ENCODE peak calls at places on chromosome 1, in six cellular contexts. X is H1, G is K562, N is SK-N-SH, Z is GM12878, B is HepG2. R is an unnamed sample.

GRCh38 chr1:91018006-91018405 is 3.8 kb downstream of the ZNF644 start:
- DNase-seq in X (no peak), G (no peak), N (peak; percentile 10), Z (no peak), B (peak; percentile 24), R (no peak)

GRCh38 chr1:67441739-67442286 is 11.6 kb upstream of the SERBP1 start:
- DNase-seq in X (no peak), G (no peak), N (no peak), Z (no peak), B (no peak), R (no peak)

GRCh38 chr1:106526650-106527049 is 529.8 kb upstream of the PRMT6 start:
- DNase-seq in X (no peak), G (no peak), N (no peak), Z (no peak), B (no peak), R (no peak)

GRCh38 chr1:191290441-191290840 is 812.8 kb upstream of the BRINP3 start:
- DNase-seq in X (no peak), G (no peak), N (no peak), Z (no peak), B (no peak), R (no peak)

GRCh38 chr1:182968151-182968741 is 15.3 kb upstream of the SHCBP1L start:
- DNase-seq in X (no peak), G (no peak), N (no peak), Z (no peak), B (peak; percentile 16), R (no peak)

GRCh38 chr1:57137980-57138379 is 172.2 kb upstream of the C8B start:
- DNase-seq in X (no peak), G (no peak), N (no peak), Z (peak; percentile 9), B (no peak), R (no peak)

GRCh38 chr1:37479255-37480124 is 5.1 kb downstream of the ZC3H12A start:
- DNase-seq in X (no peak), G (peak; percentile 92), N (peak; percentile 32), Z (peak; percentile 65), B (peak; percentile 89), R (peak; percentile 97)

GRCh38 chr1:102970496-102971078 is 137.7 kb downstream of the COL11A1 start:
- DNase-seq in X (peak; percentile 47), G (peak; percentile 6), N (peak; percentile 45), Z (no peak), B (peak; percentile 57), R (peak; percentile 26)

GRCh38 chr1:6757719-6758435 is 27.4 kb upstream of the CAMTA1 start:
- DNase-seq in X (peak; percentile 49), G (no peak), N (no peak), Z (no peak), B (no peak), R (no peak)

GRCh38 chr1:223401873-223402789 is 8.9 kb downstream of the CCDC185 start:
- DNase-seq in X (no peak), G (peak; percentile 70), N (no peak), Z (no peak), B (no peak), R (no peak)

GRCh38 chr1:168719306-168720111 is 9.5 kb downstream of the DPT start:
- DNase-seq in X (no peak), G (no peak), N (no peak), Z (peak; percentile 45), B (peak; percentile 15), R (no peak)

GRCh38 chr1:59285691-59286090 is 11.2 kb upstream of the FGGY start:
- DNase-seq in X (no peak), G (no peak), N (no peak), Z (no peak), B (no peak), R (no peak)

GRCh38 chr1:101005871-101006270 is 19.7 kb downstream of the DPH5 start:
- DNase-seq in X (no peak), G (no peak), N (no peak), Z (no peak), B (no peak), R (no peak)

GRCh38 chr1:222777463-222777862 is 37.4 kb upstream of the DISP1 start:
- DNase-seq in X (no peak), G (no peak), N (no peak), Z (no peak), B (no peak), R (no peak)

GRCh38 chr1:175185918-175186317 is 6.7 kb downstream of the KIAA0040 start:
- DNase-seq in X (no peak), G (no peak), N (no peak), Z (no peak), B (no peak), R (peak; percentile 63)

GRCh38 chr1:207888647-207889046 is 22.3 kb downstream of the CD34 start:
- DNase-seq in X (no peak), G (no peak), N (no peak), Z (no peak), B (no peak), R (no peak)

GRCh38 chr1:217393901-217394300 is 237.0 kb downstream of the GPATCH2 start:
- DNase-seq in X (no peak), G (no peak), N (no peak), Z (no peak), B (no peak), R (no peak)

GRCh38 chr1:109199710-109200109 is 14.0 kb upstream of the SARS1 start:
- DNase-seq in X (no peak), G (no peak), N (no peak), Z (no peak), B (no peak), R (peak; percentile 11)

GRCh38 chr1:167564592-167564991 is 11.0 kb upstream of the CREG1 start:
- DNase-seq in X (no peak), G (no peak), N (no peak), Z (no peak), B (no peak), R (peak; percentile 61)

GRCh38 chr1:202835548-202836072 is 24.9 kb downstream of the PCAT6 start:
- DNase-seq in X (no peak), G (no peak), N (peak; percentile 35), Z (no peak), B (no peak), R (no peak)

GRCh38 chr1:206143537-206144155 is 26.5 kb upstream of the AVPR1B start:
- DNase-seq in X (no peak), G (no peak), N (no peak), Z (no peak), B (no peak), R (no peak)

GRCh38 chr1:16065197-16065576 is 8.3 kb downstream of the FAM131C start:
- DNase-seq in X (no peak), G (no peak), N (no peak), Z (no peak), B (no peak), R (no peak)

DNA sequence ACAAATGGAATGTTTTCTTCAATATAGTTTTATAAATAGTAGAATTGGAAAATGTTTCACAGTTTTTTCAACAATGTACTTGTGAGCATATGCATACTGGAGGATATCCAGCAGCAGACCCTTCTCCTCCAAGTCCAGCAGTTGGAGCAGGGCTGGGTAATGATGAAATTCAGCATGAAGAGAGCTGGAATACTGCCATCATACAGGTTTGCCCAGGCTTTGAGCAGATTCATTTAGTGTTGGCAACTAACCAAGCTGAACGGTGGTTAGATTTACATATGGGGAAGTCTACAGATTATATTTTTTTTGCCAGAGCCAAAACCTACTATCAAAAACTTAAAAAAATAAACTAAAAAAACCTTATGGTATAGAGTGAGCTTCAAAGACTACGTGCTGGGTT is 38.4 kb downstream of the WDR3 start:
- DNase-seq in X (no peak), G (no peak), N (peak; percentile 2), Z (no peak), B (no peak), R (no peak)
- H3K4me3 ChIP-seq in X (no peak overlapping the region), G (no peak overlapping the region), N (no peak overlapping the region), Z (no peak overlapping the region), B (no peak overlapping the region), R (no peak overlapping the region)

GRCh38 chr1:3020263-3020909 is 881 bp upstream of the ACTRT2 start:
- DNase-seq in X (no peak), G (no peak), N (no peak), Z (no peak), B (no peak), R (no peak)

GRCh38 chr1:3022511-3022973 is 1.3 kb downstream of the ACTRT2 start:
- DNase-seq in X (no peak), G (no peak), N (no peak), Z (no peak), B (no peak), R (no peak)

GRCh38 chr1:3022976-3023375 is 1.7 kb downstream of the ACTRT2 start:
- DNase-seq in X (no peak), G (no peak), N (no peak), Z (no peak), B (no peak), R (no peak)

GRCh38 chr1:3021233-3021671 is at the start of gene ACTRT2:
- DNase-seq in X (no peak), G (no peak), N (no peak), Z (no peak), B (no peak), R (no peak)

DNA sequence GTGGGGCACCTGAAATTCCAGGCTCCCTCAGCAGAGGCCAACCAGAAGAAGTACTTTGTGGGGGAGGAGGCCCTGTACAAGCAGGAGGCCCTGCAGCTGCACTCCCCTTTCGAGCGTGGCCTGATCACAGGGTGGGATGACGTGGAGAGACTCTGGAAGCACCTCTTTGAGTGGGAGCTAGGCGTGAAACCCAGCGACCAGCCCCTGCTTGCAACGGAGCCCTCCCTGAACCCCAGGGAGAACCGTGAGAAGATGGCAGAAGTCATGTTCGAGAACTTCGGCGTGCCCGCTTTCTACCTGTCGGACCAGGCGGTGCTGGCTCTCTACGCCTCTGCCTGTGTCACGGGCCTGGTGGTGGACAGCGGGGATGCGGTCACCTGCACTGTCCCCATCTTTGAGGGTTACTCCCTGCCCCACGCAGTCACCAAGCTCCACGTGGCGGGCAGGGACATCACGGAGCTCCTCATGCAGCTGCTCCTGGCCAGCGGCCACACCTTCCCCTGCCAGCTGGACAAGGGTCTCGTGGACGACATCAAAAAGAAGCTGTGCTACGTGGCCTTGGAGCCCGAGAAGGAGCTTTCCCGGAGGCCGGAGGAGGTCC is 634 bp downstream of the ACTRT2 start:
- DNase-seq in X (no peak), G (no peak), N (no peak), Z (no peak), B (no peak), R (no peak)
- TF ChIP-seq GABPA in X (no peak), G (no peak), N (no peak), Z (no peak), B (no peak), R (no peak)

GRCh38 chr1:154954541-154954940 is 1.4 kb downstream of the PBXIP1 start:
- DNase-seq in X (no peak), G (no peak), N (no peak), Z (no peak), B (no peak), R (no peak)
- H3K4me3 ChIP-seq in X (no peak overlapping the region), G (no peak overlapping the region), N (peak overlapping the region; percentile 79), Z (peak overlapping the region; percentile 81), B (peak overlapping the region; percentile 40), R (no peak overlapping the region)

DNA sequence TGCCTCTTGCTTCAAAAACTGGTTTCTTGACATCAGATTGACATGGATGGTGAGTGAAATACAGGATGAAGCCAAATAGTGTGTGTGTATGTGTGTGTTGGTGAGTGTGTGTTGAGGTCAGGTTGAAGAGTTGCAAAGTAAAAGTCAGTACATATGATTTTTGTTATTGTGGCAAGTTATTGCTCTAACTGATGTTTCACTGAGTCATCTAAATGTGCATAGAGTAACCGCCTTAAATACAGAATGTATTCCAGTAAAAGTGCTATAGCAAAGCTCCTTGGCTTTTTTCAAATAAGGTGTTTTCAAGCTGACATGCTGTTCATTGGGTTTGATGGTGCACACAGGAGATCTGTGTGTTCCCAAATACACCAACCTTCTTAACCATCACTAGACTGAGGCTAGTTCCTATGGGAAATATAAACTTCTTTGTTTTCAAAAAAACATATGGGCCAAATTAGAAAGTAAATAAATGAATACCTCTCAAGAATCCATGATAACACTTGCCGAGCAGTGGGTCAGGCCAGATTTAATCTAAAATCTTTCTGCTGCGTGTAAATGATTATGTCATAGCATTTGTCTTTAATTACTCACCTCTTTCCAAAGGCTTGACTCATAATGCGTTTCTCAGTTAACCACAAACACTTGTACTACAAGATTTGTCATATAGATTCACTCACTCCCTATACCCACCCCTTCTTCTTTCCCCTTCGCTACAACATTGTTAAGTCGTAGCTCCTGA is 151.1 kb downstream of the LYPLAL1 start:
- DNase-seq in X (no peak), G (no peak), N (no peak), Z (no peak), B (no peak), R (no peak)
- TF ChIP-seq GABPA in X (no peak), G (no peak), N (peak; percentile 22), Z (no peak), B (no peak), R (no peak)